ENCODE peak calls at places on chromosomes 7 and 10, in nine cellular contexts. L is sigmoid colon, O is BJ, K is prostate gland, J is brain microvascular endothelial cell, Y is GM23338, Q is hepatocyte, R is IMR-90, B is lower lobe of right lung. F is an unnamed sample.

GRCh38 chr7:29607889-29608288 is 44.3 kb downstream of the PRR15 start:
- DNase-seq in L (no peak), O (peak; percentile 58), K (no peak), J (peak; percentile 49), Y (peak; percentile 28), Q (peak; percentile 52), R (no peak), B (no peak), F (no peak)

GRCh38 chr7:117076426-117076943 is 123.2 kb downstream of the ST7 start:
- DNase-seq in L (no peak), O (no peak), K (no peak), J (no peak), Y (no peak), Q (no peak), R (no peak), B (peak; percentile 77), F (no peak)

GRCh38 chr7:47232751-47233412 is 349.0 kb downstream of the TNS3 start:
- DNase-seq in L (no peak), O (no peak), K (no peak), J (no peak), Y (no peak), Q (no peak), R (no peak), B (no peak), F (no peak)

GRCh38 chr10:128178319-128178937 is 52.2 kb upstream of the MKI67 start:
- DNase-seq in L (no peak), O (no peak), K (no peak), J (peak; percentile 21), Y (peak; percentile 83), Q (peak; percentile 45), R (peak; percentile 14), B (no peak), F (no peak)

GRCh38 chr7:16554518-16555236 is 28.1 kb downstream of the LRRC72 start:
- DNase-seq in L (no peak), O (no peak), K (no peak), J (no peak), Y (no peak), Q (no peak), R (no peak), B (no peak), F (no peak)

GRCh38 chr7:95046494-95047240 is 139.3 kb downstream of the PPP1R9A start:
- DNase-seq in L (no peak), O (no peak), K (no peak), J (no peak), Y (no peak), Q (no peak), R (no peak), B (no peak), F (no peak)

GRCh38 chr7:151462306-151462779 is 22.4 kb upstream of the CRYGN start:
- DNase-seq in L (no peak), O (no peak), K (no peak), J (no peak), Y (peak; percentile 66), Q (no peak), R (no peak), B (no peak), F (no peak)

GRCh38 chr7:32104766-32105165 is 34.6 kb upstream of the PDE1C start:
- DNase-seq in L (no peak), O (no peak), K (no peak), J (no peak), Y (no peak), Q (no peak), R (no peak), B (no peak), F (no peak)

GRCh38 chr7:123522061-123522460 is 12.3 kb downstream of the IQUB start:
- DNase-seq in L (no peak), O (no peak), K (no peak), J (no peak), Y (no peak), Q (peak; percentile 23), R (no peak), B (no peak), F (no peak)

GRCh38 chr10:48655426-48656240 is 29.0 kb upstream of the WDFY4 start:
- DNase-seq in L (peak; percentile 80), O (no peak), K (peak; percentile 49), J (peak; percentile 32), Y (peak; percentile 59), Q (peak; percentile 26), R (peak; percentile 42), B (peak; percentile 82), F (no peak)

DNA sequence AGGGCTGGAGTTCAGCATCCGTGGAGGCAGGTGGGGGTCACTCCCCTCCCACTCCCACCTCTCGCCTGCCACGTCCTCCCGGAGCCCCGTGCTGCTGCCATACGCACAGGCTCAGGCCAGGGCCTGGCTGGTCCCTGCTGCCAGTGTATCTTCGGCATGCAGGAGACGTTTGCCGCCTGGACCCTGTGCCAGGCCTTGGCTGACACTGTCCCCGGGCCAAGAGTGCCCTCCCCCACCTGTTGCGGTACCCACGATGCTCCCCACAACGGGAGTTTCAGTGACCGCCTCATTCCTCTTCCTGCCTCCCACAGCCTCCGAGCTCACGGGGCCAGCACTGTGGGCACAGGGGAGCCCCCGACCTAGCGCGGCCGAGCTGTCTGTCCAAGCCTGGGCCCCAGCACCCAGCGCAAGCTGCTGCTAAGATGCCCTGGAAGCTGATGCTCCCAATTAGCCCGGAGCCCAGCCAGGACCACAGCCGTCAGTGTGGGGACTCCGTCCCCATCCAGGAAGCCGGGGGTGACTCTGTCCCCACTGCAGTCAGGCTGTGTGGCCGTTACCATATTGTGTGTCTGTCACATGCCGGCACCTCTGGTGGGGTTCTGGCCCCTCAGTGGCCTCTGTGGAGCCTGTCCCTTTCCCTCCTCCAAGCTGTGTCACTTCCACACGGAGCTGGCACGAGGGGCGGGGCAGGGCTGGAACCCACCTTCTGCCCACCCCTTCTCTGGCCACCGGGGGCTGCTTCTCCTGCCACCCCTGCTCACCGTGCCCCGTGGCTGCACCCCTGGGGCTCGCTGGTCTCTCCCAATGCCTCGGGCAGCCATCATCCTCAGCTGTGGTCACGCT is 7.6 kb downstream of the TTYH3 start:
- DNase-seq in L (peak; percentile 62), O (no peak), K (no peak), J (no peak), Y (no peak), Q (no peak), R (no peak), B (no peak), F (no peak)
- H3K36me3 ChIP-seq in L (no peaks in the 10 kb centered on the region), O (peaks cover 5% of the 10 kb centered on the region), K (no peaks in the 10 kb centered on the region), J (no peaks in the 10 kb centered on the region), Y (no peaks in the 10 kb centered on the region), Q (no peaks in the 10 kb centered on the region), R (peaks cover 4% of the 10 kb centered on the region), B (no peaks in the 10 kb centered on the region), F (no peaks in the 10 kb centered on the region)

GRCh38 chr10:19488592-19489280 is 327.5 kb upstream of the PLXDC2 start:
- DNase-seq in L (peak; percentile 73), O (no peak), K (no peak), J (no peak), Y (peak; percentile 91), Q (peak; percentile 39), R (no peak), B (peak; percentile 62), F (peak; percentile 33)
- TF ChIP-seq CTCF in L (no peak), O (no peak), K (no peak), J (peak; percentile 27), Y (peak; percentile 37), Q (peak; percentile 15), R (no peak), B (peak; percentile 18), F (no peak)

GRCh38 chr7:127713758-127714157 is 61.8 kb downstream of the SND1 start:
- DNase-seq in L (no peak), O (no peak), K (no peak), J (no peak), Y (no peak), Q (no peak), R (no peak), B (no peak), F (no peak)

GRCh38 chr7:127708788-127709187 is 56.8 kb downstream of the SND1 start:
- DNase-seq in L (peak; percentile 89), O (peak; percentile 86), K (peak; percentile 72), J (peak; percentile 82), Y (peak; percentile 90), Q (peak; percentile 86), R (peak; percentile 86), B (no peak), F (no peak)

GRCh38 chr7:127710635-127711034 is 58.6 kb downstream of the SND1 start:
- DNase-seq in L (no peak), O (no peak), K (no peak), J (no peak), Y (no peak), Q (no peak), R (no peak), B (no peak), F (no peak)

GRCh38 chr7:127713006-127713405 is 61.0 kb downstream of the SND1 start:
- DNase-seq in L (no peak), O (no peak), K (no peak), J (no peak), Y (no peak), Q (no peak), R (no peak), B (no peak), F (no peak)

GRCh38 chr7:127711872-127712271 is 59.9 kb downstream of the SND1 start:
- DNase-seq in L (no peak), O (no peak), K (no peak), J (no peak), Y (no peak), Q (no peak), R (no peak), B (no peak), F (no peak)
- H3K36me3 ChIP-seq in L (peaks cover 20% of the 10 kb centered on the region), O (peaks cover 1% of the 10 kb centered on the region), K (no peaks in the 10 kb centered on the region), J (peaks cover 34% of the 10 kb centered on the region), Y (peaks cover 10% of the 10 kb centered on the region), Q (no peaks in the 10 kb centered on the region), R (peaks cover 23% of the 10 kb centered on the region), B (peaks cover 38% of the 10 kb centered on the region), F (peaks cover 98% of the 10 kb centered on the region)

DNA sequence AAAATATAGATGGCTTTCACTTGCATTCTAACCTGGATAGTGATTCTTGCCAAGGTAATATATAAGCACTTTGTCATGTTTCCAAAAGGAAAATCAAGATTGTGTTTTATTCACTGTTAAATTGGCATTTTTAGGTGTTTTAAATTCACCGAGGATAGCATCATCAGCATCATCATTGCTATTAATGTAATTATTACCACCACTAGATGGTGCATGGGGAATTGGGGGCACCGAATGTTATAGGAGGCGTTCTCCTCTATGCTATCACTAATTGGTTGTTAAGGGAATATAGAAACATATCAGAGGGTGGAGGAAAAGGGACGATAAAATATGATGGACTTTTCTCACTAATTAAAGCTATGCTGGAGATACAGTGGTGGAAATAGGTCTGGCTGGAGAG is 95.5 kb downstream of the CELF2 start:
- DNase-seq in L (no peak), O (no peak), K (no peak), J (no peak), Y (no peak), Q (no peak), R (no peak), B (no peak), F (no peak)
- TF ChIP-seq CTCF in L (peak; percentile 26), O (peak; percentile 25), K (peak; percentile 43), J (no peak), Y (peak; percentile 50), Q (no peak), R (no peak), B (peak; percentile 24), F (no peak)

GRCh38 chr7:102197599-102197998 is 89.1 kb upstream of the SH2B2 start:
- DNase-seq in L (no peak), O (no peak), K (no peak), J (no peak), Y (no peak), Q (no peak), R (no peak), B (no peak), F (no peak)
- H3K36me3 ChIP-seq in L (peaks cover 98% of the 10 kb centered on the region), O (peaks cover 17% of the 10 kb centered on the region), K (no peaks in the 10 kb centered on the region), J (peaks cover 16% of the 10 kb centered on the region), Y (peaks cover 23% of the 10 kb centered on the region), Q (no peaks in the 10 kb centered on the region), R (peaks cover 57% of the 10 kb centered on the region), B (peaks cover 99% of the 10 kb centered on the region), F (peaks cover 18% of the 10 kb centered on the region)

GRCh38 chr7:133230591-133231194 is 22.2 kb upstream of the EXOC4 start:
- DNase-seq in L (no peak), O (peak; percentile 5), K (peak; percentile 24), J (peak; percentile 76), Y (peak; percentile 78), Q (peak; percentile 53), R (peak; percentile 56), B (no peak), F (no peak)
- TF ChIP-seq CTCF in L (peak; percentile 49), O (peak; percentile 79), K (peak; percentile 43), J (peak; percentile 80), Y (peak; percentile 92), Q (peak; percentile 64), R (peak; percentile 74), B (peak; percentile 74), F (peak; percentile 56)